ENCODE peak calls at places on chromosomes 6 and 20, in eight cellular contexts. Y, N, C, E, B, P, U and L are unnamed samples.

GRCh38 chr6:29947292-29947980 is 5.1 kb downstream of the HLA-A start:
- DNase-seq in Y (no peak), N (no peak), P (no peak), U (no peak), C (no peak), B (no peak), E (no peak), L (peak; percentile 43)

GRCh38 chr6:14743126-14743464 is 502.8 kb upstream of the JARID2 start:
- DNase-seq in E (no peak), B (no peak), P (no peak), C (no peak), N (no peak), U (no peak), Y (no peak), L (no peak)

GRCh38 chr6:137699036-137699683 is 167.9 kb upstream of the TNFAIP3 start:
- DNase-seq in B (no peak), E (no peak), Y (no peak), P (no peak), C (no peak), N (no peak), U (no peak), L (no peak)

GRCh38 chr6:160355001-160355400 is 6.8 kb downstream of the SLC22A3 start:
- DNase-seq in N (no peak), E (peak; percentile 58), P (no peak), C (no peak), Y (no peak), B (no peak), U (no peak), L (no peak)

GRCh38 chr6:155589190-155589589 is 133.6 kb upstream of the NOX3 start:
- DNase-seq in B (no peak), U (no peak), N (no peak), Y (no peak), E (no peak), C (no peak), P (no peak), L (no peak)

GRCh38 chr6:93036835-93037234 is 382.5 kb downstream of the EPHA7 start:
- DNase-seq in P (no peak), C (no peak), B (peak; percentile 4), E (peak; percentile 37), U (peak; percentile 34), N (no peak), Y (no peak), L (no peak)

GRCh38 chr6:16335176-16335575 is 96.8 kb downstream of the GMPR start:
- DNase-seq in N (no peak), C (no peak), P (no peak), B (no peak), U (no peak), E (no peak), Y (no peak), L (peak; percentile 17)

GRCh38 chr6:72418495-72418894 is 203.4 kb upstream of the KCNQ5 start:
- DNase-seq in N (no peak), E (peak; percentile 73), Y (no peak), P (peak; percentile 91), C (peak; percentile 64), U (no peak), B (no peak), L (peak; percentile 86)

GRCh38 chr20:61743606-61744005 is 322.1 kb downstream of the TAF4 start:
- DNase-seq in C (no peak), P (no peak), N (peak; percentile 56), Y (no peak), B (no peak), E (no peak), U (no peak), L (no peak)

GRCh38 chr20:62616728-62617621 is 25.3 kb upstream of the SLCO4A1 start:
- DNase-seq in B (peak; percentile 71), E (peak; percentile 69), P (peak; percentile 83), N (peak; percentile 93), U (peak; percentile 96), Y (peak; percentile 59), C (peak; percentile 79), L (peak; percentile 39)

GRCh38 chr20:39910536-39910935 is 778.5 kb downstream of the MAFB start:
- DNase-seq in U (no peak), P (peak; percentile 9), B (no peak), C (no peak), Y (peak; percentile 27), N (no peak), E (no peak), L (no peak)

GRCh38 chr6:89081129-89081422 is 525 bp downstream of the PNRC1 start:
- DNase-seq in B (no peak), U (no peak), Y (no peak), N (no peak), P (no peak), E (no peak), C (no peak), L (no peak)

GRCh38 chr6:160093061-160093460 is 28.6 kb upstream of the SLC22A1 start:
- DNase-seq in B (no peak), U (no peak), C (no peak), N (no peak), Y (no peak), P (no peak), E (no peak), L (no peak)

GRCh38 chr20:54346269-54346668 is 129.1 kb upstream of the DOK5 start:
- DNase-seq in N (no peak), U (no peak), Y (no peak), P (no peak), E (no peak), B (no peak), C (no peak), L (no peak)

GRCh38 chr6:7267521-7268091 is 45.4 kb downstream of the SSR1 start:
- DNase-seq in N (peak; percentile 90), Y (no peak), P (peak; percentile 93), E (peak; percentile 76), U (peak; percentile 35), B (peak; percentile 52), C (peak; percentile 95), L (peak; percentile 89)

GRCh38 chr6:50718058-50718457 is 4.7 kb downstream of the TFAP2D start:
- DNase-seq in Y (no peak), P (no peak), N (no peak), C (no peak), E (no peak), B (no peak), U (peak; percentile 37), L (no peak)

GRCh38 chr20:36587388-36588136 is 14.2 kb downstream of the TGIF2 start:
- DNase-seq in B (no peak), P (no peak), N (no peak), E (no peak), C (no peak), Y (no peak), U (no peak), L (no peak)

GRCh38 chr6:45923831-45924391 is 91.7 kb downstream of the CLIC5 start:
- DNase-seq in N (no peak), E (peak; percentile 64), U (no peak), P (peak; percentile 57), B (no peak), Y (no peak), C (no peak), L (peak; percentile 66)

GRCh38 chr6:144718431-144718830 is 433.3 kb downstream of the UTRN start:
- DNase-seq in P (no peak), Y (no peak), B (no peak), C (no peak), E (no peak), U (no peak), N (no peak), L (peak; percentile 40)

GRCh38 chr6:36312854-36313627 is 23.6 kb downstream of the BNIP5 start:
- DNase-seq in Y (no peak), E (no peak), C (no peak), U (no peak), N (peak; percentile 75), B (no peak), P (no peak), L (no peak)

GRCh38 chr6:36309900-36310299 is 26.8 kb downstream of the BNIP5 start:
- DNase-seq in C (no peak), N (no peak), E (no peak), U (no peak), P (no peak), Y (no peak), B (no peak), L (no peak)

GRCh38 chr6:36314221-36315014 is 22.3 kb downstream of the BNIP5 start:
- DNase-seq in N (no peak), C (no peak), Y (no peak), E (peak; percentile 38), U (no peak), P (no peak), B (no peak), L (no peak)

GRCh38 chr6:36315921-36316320 is 20.8 kb downstream of the BNIP5 start:
- DNase-seq in Y (no peak), N (no peak), U (no peak), P (no peak), B (no peak), C (no peak), E (no peak), L (no peak)

GRCh38 chr6:36313628-36313895 is 23.1 kb downstream of the BNIP5 start:
- DNase-seq in C (no peak), P (no peak), Y (no peak), B (no peak), E (no peak), N (no peak), U (no peak), L (no peak)
- H3K4me3 ChIP-seq in C (no peak overlapping the region), P (no peak overlapping the region), Y (no peak overlapping the region), B (no peak overlapping the region), E (no peak overlapping the region), N (no peak overlapping the region), U (no peak overlapping the region), L (no peak overlapping the region)

GRCh38 chr6:34362909-34363713 is 29.4 kb downstream of the NUDT3 start:
- DNase-seq in B (peak; percentile 23), Y (no peak), P (no peak), N (no peak), U (no peak), C (no peak), E (peak; percentile 51), L (no peak)
- H3K4me3 ChIP-seq in B (no peak overlapping the region), Y (no peak overlapping the region), P (no peak overlapping the region), N (no peak overlapping the region), U (no peak overlapping the region), C (no peak overlapping the region), E (no peak overlapping the region), L (no peak overlapping the region)

GRCh38 chr6:158772172-158772571 is 47.0 kb downstream of the EZR start:
- DNase-seq in C (no peak), N (no peak), Y (no peak), E (no peak), P (no peak), U (no peak), B (no peak), L (peak; percentile 20)
- H3K4me3 ChIP-seq in C (no peak overlapping the region), N (no peak overlapping the region), Y (no peak overlapping the region), E (no peak overlapping the region), P (no peak overlapping the region), U (no peak overlapping the region), B (no peak overlapping the region), L (no peak overlapping the region)

GRCh38 chr6:27280064-27280539 is 32.0 kb downstream of the POM121L2 start:
- DNase-seq in Y (no peak), B (peak; percentile 65), C (no peak), P (peak; percentile 73), N (no peak), U (peak; percentile 68), E (peak; percentile 40), L (peak; percentile 43)

GRCh38 chr6:27279513-27280063 is 32.1 kb downstream of the PRSS16 start:
- DNase-seq in U (peak; percentile 71), B (no peak), C (no peak), P (peak; percentile 7), N (no peak), Y (no peak), E (no peak), L (no peak)

GRCh38 chr6:27281105-27281539 is 31.0 kb downstream of the POM121L2 start:
- DNase-seq in U (no peak), E (no peak), N (no peak), B (no peak), P (no peak), Y (no peak), C (no peak), L (no peak)

GRCh38 chr6:27281569-27281968 is 30.5 kb downstream of the POM121L2 start:
- DNase-seq in U (no peak), E (no peak), C (no peak), B (no peak), Y (no peak), N (no peak), P (no peak), L (no peak)

GRCh38 chr6:27280540-27281000 is 31.5 kb downstream of the POM121L2 start:
- DNase-seq in C (no peak), U (no peak), P (peak; percentile 46), N (no peak), B (peak; percentile 10), E (no peak), Y (no peak), L (no peak)
- H3K4me3 ChIP-seq in C (no peak overlapping the region), U (peak overlapping the region; percentile 72), P (peak overlapping the region; percentile 80), N (no peak overlapping the region), B (peak overlapping the region; percentile 53), E (peak overlapping the region; percentile 54), Y (no peak overlapping the region), L (peak overlapping the region; percentile 55)